ENCODE peak calls at places on chromosomes 3 and 15, in four cellular contexts. L is HCT116, N is K562, J is HepG2. A is an unnamed sample.

GRCh38 chr3:181493423-181493822 is 218.3 kb upstream of the SOX2 start:
- DNase-seq in L (no peak), N (no peak), J (no peak), A (no peak)

GRCh38 chr15:47750030-47750739 is 32.9 kb downstream of the SEMA6D start:
- DNase-seq in J (no peak), N (no peak), L (no peak), A (no peak)

GRCh38 chr3:164748626-164749025 is 329.7 kb downstream of the SI start:
- DNase-seq in N (no peak), L (no peak), J (no peak), A (no peak)

GRCh38 chr3:38008971-38009580 is 18.5 kb downstream of the VILL start:
- DNase-seq in N (no peak), L (no peak), J (no peak), A (no peak)

GRCh38 chr3:74527566-74527965 is 86.9 kb downstream of the CNTN3 start:
- DNase-seq in J (no peak), N (no peak), L (no peak), A (no peak)

GRCh38 chr15:98887976-98888375 is 119.6 kb downstream of the PGPEP1L start:
- DNase-seq in J (no peak), N (no peak), L (no peak), A (no peak)

GRCh38 chr3:122952509-122952908 is 75.1 kb downstream of the SEMA5B start:
- DNase-seq in N (no peak), L (no peak), J (no peak), A (no peak)

GRCh38 chr3:184500344-184500923 is 61.2 kb upstream of the EPHB3 start:
- DNase-seq in J (no peak), N (no peak), L (no peak), A (no peak)

GRCh38 chr15:98648654-98649537 is 557 bp downstream of the IGF1R start:
- DNase-seq in J (no peak), N (peak), L (no peak), A (no peak)

GRCh38 chr3:17623464-17623863 is 119.0 kb downstream of the TBC1D5 start:
- DNase-seq in J (no peak), N (no peak), L (no peak), A (no peak)

GRCh38 chr15:65400760-65401606 is 21.8 kb downstream of the IGDCC4 start:
- DNase-seq in L (peak), N (peak), J (peak), A (no peak)

GRCh38 chr3:135107043-135107442 is 312.0 kb downstream of the EPHB1 start:
- DNase-seq in J (no peak), N (no peak), L (no peak), A (no peak)

GRCh38 chr3:114011059-114011797 is 45.1 kb downstream of the CCDC191 start:
- DNase-seq in J (no peak), L (no peak), N (no peak), A (no peak)

GRCh38 chr3:2300938-2301337 is 202.3 kb downstream of the CNTN4 start:
- DNase-seq in J (no peak), L (no peak), N (no peak), A (no peak)

GRCh38 chr3:139629033-139629432 is 48.7 kb downstream of the NMNAT3 start:
- DNase-seq in N (peak), J (peak), L (peak), A (no peak)

GRCh38 chr15:88838667-88839066 is 35.4 kb downstream of the ACAN start:
- DNase-seq in N (peak), L (no peak), J (no peak), A (no peak)

GRCh38 chr3:70264122-70264780 is 48.2 kb downstream of the MDFIC2 start:
- DNase-seq in J (peak), L (no peak), N (no peak), A (no peak)

GRCh38 chr3:129182390-129183180 is 1.1 kb downstream of the CNBP start:
- DNase-seq in L (no peak), N (peak), J (no peak), A (no peak)

DNA sequence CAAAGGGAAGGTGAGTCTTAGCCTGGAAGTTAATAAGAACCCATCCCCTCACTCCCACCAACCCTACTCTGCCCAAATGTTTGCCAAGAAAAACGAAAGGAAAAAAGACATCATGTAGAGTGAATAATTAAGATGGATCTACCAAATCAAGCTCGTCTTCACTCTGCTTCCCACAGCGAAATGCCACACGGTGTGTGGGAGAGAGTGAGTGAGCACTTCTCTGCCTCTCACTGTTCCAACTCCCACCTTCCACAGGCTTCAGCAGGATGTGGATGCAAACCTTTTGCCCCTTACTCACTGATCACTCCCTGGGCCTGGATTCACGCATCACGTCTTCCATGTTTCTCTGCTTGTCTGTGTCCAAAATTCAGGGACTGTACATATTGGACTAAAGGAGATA is 85.4 kb downstream of the WDR76 start:
- DNase-seq in J (no peak), L (no peak), N (no peak), A (no peak)
- H3K27ac ChIP-seq in J (no peak), L (peak), N (no peak), A (no peak)

DNA sequence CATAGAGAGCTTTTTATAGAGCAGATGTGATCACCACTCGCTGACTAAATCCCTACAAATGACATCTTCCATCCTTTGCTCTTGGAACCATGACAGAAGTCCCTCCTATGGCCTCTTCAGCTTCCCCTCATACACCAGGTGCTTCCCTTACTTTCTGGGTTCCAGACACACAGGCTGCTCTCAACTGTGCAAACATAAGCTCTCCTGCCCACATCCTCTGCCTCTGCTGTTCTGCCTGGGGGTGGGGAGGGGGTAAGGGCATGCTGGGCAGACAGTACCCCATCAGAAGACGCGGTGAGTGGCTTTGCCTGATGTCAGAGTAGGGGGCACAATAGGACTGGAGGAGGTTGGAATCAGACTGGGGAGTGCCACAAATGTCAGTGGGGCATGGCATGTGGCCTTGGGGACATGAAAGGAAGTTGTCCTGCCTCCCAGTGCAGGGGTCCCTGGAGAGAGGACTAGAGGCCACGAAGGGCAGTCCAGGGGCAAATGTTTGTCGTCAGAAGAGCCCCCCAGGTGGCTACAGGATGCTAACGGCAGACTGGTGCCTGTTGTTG is 15.3 kb downstream of the ITIH3 start:
- DNase-seq in L (no peak), N (no peak), J (no peak), A (no peak)
- TF ChIP-seq TCF7L2 in L (no peak), N (no peak), J (no peak), A (no peak)

GRCh38 chr15:28895146-28895545 is 9.4 kb downstream of the APBA2 start:
- DNase-seq in N (no peak), L (no peak), J (no peak), A (no peak)

GRCh38 chr15:28899061-28899738 is 13.4 kb downstream of the APBA2 start:
- DNase-seq in N (no peak), J (no peak), L (no peak), A (no peak)

GRCh38 chr15:28895566-28895965 is 9.8 kb downstream of the APBA2 start:
- DNase-seq in N (no peak), J (no peak), L (no peak), A (no peak)

GRCh38 chr15:28897861-28898608 is 12.3 kb downstream of the APBA2 start:
- DNase-seq in J (no peak), N (no peak), L (no peak), A (no peak)

DNA sequence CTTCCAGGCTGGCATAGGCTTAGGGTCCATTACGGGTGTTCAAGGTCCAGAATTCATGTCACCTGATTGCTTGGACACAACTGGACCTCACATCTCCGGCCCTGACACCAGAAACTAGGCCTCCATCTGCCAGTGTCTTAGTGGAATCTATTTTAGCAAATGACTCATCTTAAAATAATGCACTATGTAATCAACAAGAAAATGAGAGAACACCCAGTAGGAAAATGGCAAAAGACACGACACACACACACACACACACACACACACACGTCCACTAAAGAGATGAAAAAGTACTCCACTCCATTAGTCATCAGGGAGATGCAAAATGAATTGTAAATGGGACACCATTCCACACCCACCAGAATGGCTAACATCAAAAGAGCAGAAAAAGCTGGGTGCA is 11.2 kb downstream of the APBA2 start:
- DNase-seq in J (peak), N (no peak), L (no peak), A (no peak)
- H3K27ac ChIP-seq in J (no peak), N (no peak), L (no peak), A (no peak)

DNA sequence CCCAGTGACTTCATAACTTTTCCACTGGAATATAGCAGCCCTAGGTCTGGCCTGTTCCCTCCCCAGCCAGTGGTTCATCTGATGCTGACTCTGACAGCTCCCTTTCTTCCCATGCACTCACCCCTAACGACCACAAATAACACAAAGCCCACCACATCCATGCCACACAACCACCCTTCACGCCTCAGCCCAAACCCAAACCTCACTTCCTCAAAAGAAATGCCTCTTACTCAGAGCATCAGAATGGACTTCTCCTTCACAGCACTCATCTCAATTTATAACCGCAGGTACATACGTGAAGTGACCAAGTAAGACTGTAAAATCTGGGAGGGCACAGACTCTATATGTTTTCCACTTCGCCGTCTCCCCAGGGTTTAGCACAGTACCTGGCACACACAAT is 1.1 kb downstream of the RBSN start:
- DNase-seq in N (peak), J (no peak), L (no peak), A (no peak)
- TF ChIP-seq TCF7L2 in N (no peak), J (no peak), L (no peak), A (no peak)

GRCh38 chr15:24957691-24958090 is 2.9 kb downstream of the SNRPN start:
- DNase-seq in J (no peak), L (no peak), N (no peak), A (no peak)
- H3K27ac ChIP-seq in J (no peak), L (no peak), N (no peak), A (no peak)

GRCh38 chr15:70703066-70703465 is 60.3 kb downstream of the UACA start:
- DNase-seq in N (no peak), L (no peak), J (no peak), A (no peak)

GRCh38 chr15:70704166-70704565 is 59.2 kb downstream of the UACA start:
- DNase-seq in J (no peak), N (no peak), L (no peak), A (no peak)

GRCh38 chr15:70702584-70702983 is 60.8 kb downstream of the UACA start:
- DNase-seq in J (no peak), N (no peak), L (no peak), A (no peak)

GRCh38 chr15:70703483-70703882 is 59.9 kb downstream of the UACA start:
- DNase-seq in N (no peak), L (no peak), J (no peak), A (no peak)

GRCh38 chr15:70701891-70702568 is 61.3 kb downstream of the UACA start:
- DNase-seq in J (no peak), L (no peak), N (no peak), A (peak)
- TF ChIP-seq TCF7L2 in J (no peak), L (no peak), N (no peak), A (no peak)

A was measured in Panc1.